ENCODE peak calls at places on chromosomes 13 and 19, in ten cellular contexts. W is cardiac muscle cell, A is adrenal gland, N is breast epithelium, K is pancreas, F is transverse colon, E is H1, B is fibroblast of lung, X is heart right ventricle, V is iPS DF 6.9. C is an unnamed sample.

GRCh38 chr13:45876781-45877180 is 25.2 kb upstream of the SIAH3 start:
- DNase-seq in W (no peak), A (no peak), N (no peak), K (no peak), F (no peak), E (no peak), B (no peak), X (no peak), V (no peak), C (no peak)

GRCh38 chr13:24133396-24133795 is 27.1 kb upstream of the SPATA13 start:
- DNase-seq in W (no peak), A (no peak), N (no peak), K (no peak), F (no peak), E (no peak), B (no peak), X (no peak), V (no peak), C (no peak)

GRCh38 chr19:35224681-35225604 is 3.6 kb downstream of the FAM187B start:
- DNase-seq in W (no peak), A (peak; percentile 42), N (no peak), K (no peak), F (peak; percentile 57), E (no peak), B (no peak), X (no peak), V (no peak), C (no peak)

GRCh38 chr13:45411226-45411625 is 6.9 kb downstream of the SLC25A30 start:
- DNase-seq in W (no peak), A (no peak), N (no peak), K (no peak), F (no peak), E (no peak), B (no peak), X (no peak), V (no peak), C (no peak)

GRCh38 chr13:36766295-36766694 is 52.7 kb upstream of the RFXAP start:
- DNase-seq in W (no peak), A (no peak), N (no peak), K (no peak), F (no peak), E (no peak), B (peak; percentile 24), X (no peak), V (no peak), C (no peak)

GRCh38 chr19:36120092-36120983 is 5.1 kb downstream of the TBCB start:
- DNase-seq in W (no peak), A (no peak), N (no peak), K (no peak), F (no peak), E (no peak), B (no peak), X (no peak), V (no peak), C (no peak)

GRCh38 chr13:95650691-95651090 is 6.2 kb upstream of the DZIP1 start:
- DNase-seq in W (no peak), A (no peak), N (no peak), K (no peak), F (no peak), E (no peak), B (no peak), X (no peak), V (no peak), C (no peak)

GRCh38 chr19:34431681-34432402 is 3.7 kb downstream of the UBA2 start:
- DNase-seq in W (no peak), A (no peak), N (no peak), K (no peak), F (no peak), E (no peak), B (peak; percentile 10), X (no peak), V (no peak), C (no peak)

GRCh38 chr13:40470665-40471064 is 195.8 kb downstream of the FOXO1 start:
- DNase-seq in W (no peak), A (no peak), N (no peak), K (no peak), F (no peak), E (no peak), B (no peak), X (no peak), V (no peak), C (peak; percentile 25)

GRCh38 chr13:112693831-112694497 is 4.1 kb downstream of the ATP11A start:
- DNase-seq in W (no peak), A (peak; percentile 66), N (peak; percentile 24), K (no peak), F (no peak), E (no peak), B (peak; percentile 68), X (no peak), V (no peak), C (no peak)

GRCh38 chr13:113596321-113597200 is 12.0 kb downstream of the TFDP1 start:
- DNase-seq in W (no peak), A (no peak), N (peak; percentile 24), K (no peak), F (peak; percentile 1), E (no peak), B (no peak), X (no peak), V (no peak), C (no peak)

GRCh38 chr13:33279898-33280549 is 5.5 kb downstream of the STARD13 start:
- DNase-seq in W (no peak), A (peak; percentile 29), N (no peak), K (no peak), F (no peak), E (no peak), B (peak; percentile 64), X (no peak), V (no peak), C (no peak)

GRCh38 chr13:99909836-99910619 is 61.5 kb downstream of the ZIC5 start:
- DNase-seq in W (no peak), A (peak; percentile 23), N (no peak), K (peak; percentile 62), F (no peak), E (no peak), B (no peak), X (peak; percentile 33), V (no peak), C (no peak)

GRCh38 chr13:28753208-28753892 is 34.6 kb upstream of the SLC46A3 start:
- DNase-seq in W (peak; percentile 52), A (peak; percentile 54), N (peak; percentile 65), K (peak; percentile 3), F (peak; percentile 55), E (no peak), B (peak; percentile 70), X (peak; percentile 21), V (no peak), C (peak; percentile 55)

DNA sequence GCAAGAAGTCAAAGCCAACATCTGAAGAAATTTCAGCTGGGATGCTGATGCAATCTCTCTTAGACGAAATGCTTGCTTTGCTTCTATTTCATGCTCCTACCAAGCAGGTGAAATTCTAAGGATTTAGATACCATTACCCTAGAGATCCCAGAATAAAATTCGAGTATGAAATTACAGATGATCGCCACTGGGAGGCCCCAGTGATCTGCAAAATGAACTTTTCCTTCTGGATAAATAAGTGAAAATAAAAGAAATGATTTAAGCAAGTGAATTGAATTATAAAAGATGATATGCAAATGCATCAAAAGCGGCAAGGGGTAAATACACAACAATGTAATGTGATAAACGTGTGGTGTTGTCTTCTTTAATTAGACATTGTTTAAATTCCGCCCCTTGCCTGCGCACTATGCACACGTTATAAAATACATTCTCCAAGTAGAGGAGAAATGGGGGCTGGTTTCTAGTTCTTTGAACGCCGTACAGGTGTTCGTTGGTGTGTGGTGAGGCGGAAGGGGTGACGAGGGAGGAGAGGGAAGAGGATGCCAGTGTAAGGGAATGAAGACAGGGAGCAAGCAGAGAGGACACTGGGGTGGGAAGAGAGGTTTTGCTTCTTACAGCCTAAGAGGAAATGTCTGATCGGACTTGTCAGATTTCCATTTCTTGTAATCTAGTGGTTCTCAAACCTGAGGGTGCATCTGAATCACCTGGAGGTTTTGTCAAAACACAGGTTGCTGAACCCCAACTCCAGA is 58.0 kb downstream of the ERCC5 start:
- DNase-seq in W (peak; percentile 34), A (no peak), N (no peak), K (no peak), F (no peak), E (no peak), B (peak; percentile 44), X (no peak), V (peak; percentile 2), C (no peak)
- H3K4me1 ChIP-seq in W (peaks cover 4% of the 10 kb centered on the region), A (no peaks in the 10 kb centered on the region), N (no peaks in the 10 kb centered on the region), K (peaks cover 5% of the 10 kb centered on the region), F (no peaks in the 10 kb centered on the region), E (no peaks in the 10 kb centered on the region), B (no peaks in the 10 kb centered on the region), X (no peaks in the 10 kb centered on the region), V (no peaks in the 10 kb centered on the region), C (no peaks in the 10 kb centered on the region)

DNA sequence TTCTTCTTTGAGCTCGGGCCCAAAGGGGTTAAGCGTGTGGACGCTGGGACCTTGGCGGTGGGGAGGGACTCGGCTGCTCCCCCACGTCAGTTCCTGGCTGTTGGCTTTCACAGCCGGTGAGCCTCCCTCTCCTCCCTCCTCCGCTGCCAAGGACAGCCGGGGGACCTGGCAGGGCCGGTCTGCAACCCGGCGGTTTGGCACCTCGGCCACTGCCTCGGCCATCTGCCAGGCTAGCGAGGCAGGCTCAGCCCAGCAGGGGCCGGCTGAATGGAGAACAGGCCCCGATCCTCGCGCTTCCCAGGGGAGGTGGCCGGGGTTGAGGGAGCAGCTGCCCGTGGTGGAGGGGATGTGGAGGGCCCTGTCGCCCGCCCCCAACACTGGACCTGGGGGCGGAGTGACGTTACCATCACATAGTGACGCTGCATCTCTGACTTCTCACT is 5.0 kb downstream of the TLE5 start:
- DNase-seq in W (no peak), A (peak; percentile 98), N (peak; percentile 95), K (peak; percentile 97), F (peak; percentile 73), E (no peak), B (peak; percentile 69), X (peak; percentile 91), V (no peak), C (peak; percentile 51)
- H3K27ac ChIP-seq in W (peak overlapping the region; percentile 45), A (peak overlapping the region; percentile 96), N (peak overlapping the region; percentile 87), K (peak overlapping the region; percentile 84), F (peak overlapping the region; percentile 72), E (no peak overlapping the region), B (peak overlapping the region; percentile 44), X (peak overlapping the region; percentile 85), V (no peak overlapping the region), C (peak overlapping the region; percentile 59)

DNA sequence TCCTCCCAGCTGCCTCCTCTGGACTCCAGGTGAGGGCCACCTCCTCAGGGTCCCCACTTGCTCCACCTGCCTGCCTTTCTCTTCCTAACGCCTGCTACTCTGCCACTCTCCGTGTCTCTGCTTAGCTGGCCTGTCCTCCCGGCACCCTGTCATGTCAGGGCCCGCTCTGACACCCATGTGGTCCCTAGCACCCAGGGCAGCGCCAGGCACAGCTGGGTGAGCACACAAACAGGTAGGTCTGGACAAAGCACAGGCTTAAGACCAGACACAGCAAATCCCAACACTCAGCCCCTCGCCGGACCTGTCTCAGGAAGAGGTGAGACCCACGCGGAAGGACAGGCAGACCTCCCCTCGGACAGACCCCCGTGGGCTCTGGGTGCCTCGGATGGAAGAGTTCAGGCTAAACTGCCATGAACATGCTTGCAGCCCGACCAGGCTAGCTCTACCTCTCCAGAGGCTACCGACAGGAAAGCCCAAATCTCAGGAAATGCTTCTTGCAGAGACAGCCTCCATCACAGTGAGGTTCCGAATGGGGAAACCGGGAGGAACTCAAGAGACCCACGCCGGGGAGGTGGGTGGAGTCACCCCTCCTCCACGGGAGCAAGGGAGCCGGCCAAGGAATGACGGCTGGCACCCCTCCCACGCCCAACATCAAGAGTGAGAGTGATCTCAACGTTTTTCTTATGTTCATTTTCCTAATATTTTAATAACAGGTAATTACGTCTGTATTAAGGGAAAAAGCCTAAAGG is 12.5 kb downstream of the ZNF787 start:
- DNase-seq in W (no peak), A (peak; percentile 55), N (no peak), K (peak; percentile 69), F (no peak), E (no peak), B (peak; percentile 63), X (peak; percentile 61), V (no peak), C (no peak)
- H3K4me3 ChIP-seq in W (no peak overlapping the region), A (no peak overlapping the region), N (peak overlapping the region; percentile 51), K (no peak overlapping the region), F (peak overlapping the region; percentile 21), E (no peak overlapping the region), B (no peak overlapping the region), X (no peak overlapping the region), V (no peak overlapping the region), C (peak overlapping the region; percentile 61)

GRCh38 chr19:18514800-18515682 is 6.8 kb downstream of the ELL start:
- DNase-seq in W (peak; percentile 32), A (peak; percentile 95), N (no peak), K (peak; percentile 54), F (peak; percentile 80), E (no peak), B (peak; percentile 92), X (peak; percentile 48), V (no peak), C (no peak)
- H3K4me1 ChIP-seq in W (peaks cover 45% of the 10 kb centered on the region), A (peaks cover 60% of the 10 kb centered on the region), N (no peaks in the 10 kb centered on the region), K (peaks cover 7% of the 10 kb centered on the region), F (peaks cover 51% of the 10 kb centered on the region), E (peaks cover 2% of the 10 kb centered on the region), B (peaks cover 22% of the 10 kb centered on the region), X (peaks cover 50% of the 10 kb centered on the region), V (no peaks in the 10 kb centered on the region), C (peaks cover 82% of the 10 kb centered on the region)